ENCODE peak calls at places on chromosomes 11 and 22, in eight cellular contexts. K is fibroblast of lung; Q is cardiac muscle cell; G is IMR-90; P is CD8-positive, alpha-beta T cell; J is CD8-positive, alpha-beta memory T cell; N is right cardiac atrium; C is adrenal gland. I is an unnamed sample.

GRCh38 chr11:134288486-134288885 is 12.3 kb downstream of the GLB1L3 start:
- DNase-seq in N (no peak), G (no peak), P (no peak), K (no peak), J (no peak), C (no peak), Q (no peak), I (no peak)

GRCh38 chr11:112128483-112129121 is 35.3 kb downstream of the IL18 start:
- DNase-seq in K (peak; percentile 79), Q (no peak), N (peak; percentile 56), J (no peak), G (peak; percentile 85), P (no peak), C (peak; percentile 94), I (no peak)

GRCh38 chr11:95933594-95933993 is 9.7 kb upstream of the MTMR2 start:
- DNase-seq in J (no peak), N (peak; percentile 44), Q (no peak), P (no peak), K (no peak), G (no peak), C (no peak), I (no peak)

GRCh38 chr11:9660886-9661285 is 3.0 kb upstream of the SWAP70 start:
- DNase-seq in G (peak; percentile 80), K (peak; percentile 32), N (no peak), C (no peak), J (no peak), P (no peak), Q (no peak), I (no peak)

GRCh38 chr11:86497310-86497709 is 122.6 kb downstream of the CCDC81 start:
- DNase-seq in G (peak; percentile 67), P (no peak), J (no peak), K (no peak), C (no peak), N (no peak), Q (no peak), I (no peak)

GRCh38 chr22:26589367-26589844 is 526 bp downstream of the TPST2 start:
- DNase-seq in N (peak; percentile 76), G (peak; percentile 12), Q (peak; percentile 51), J (no peak), K (no peak), C (peak; percentile 59), P (no peak), I (peak; percentile 30)

GRCh38 chr11:134728186-134728585 is 316.1 kb upstream of the B3GAT1 start:
- DNase-seq in G (no peak), J (no peak), Q (no peak), C (no peak), P (no peak), N (no peak), K (no peak), I (no peak)

GRCh38 chr22:30637701-30638114 is 2.1 kb downstream of the SLC35E4 start:
- DNase-seq in N (no peak), Q (no peak), K (no peak), P (no peak), J (no peak), G (no peak), C (no peak), I (no peak)

GRCh38 chr11:113505541-113506375 is 30.6 kb upstream of the DRD2 start:
- DNase-seq in K (no peak), Q (no peak), J (no peak), G (peak; percentile 36), P (no peak), C (no peak), N (no peak), I (no peak)

GRCh38 chr11:86047275-86047991 is 21.5 kb downstream of the PICALM start:
- DNase-seq in N (no peak), G (peak; percentile 54), K (peak; percentile 73), Q (no peak), C (no peak), J (no peak), P (no peak), I (no peak)

GRCh38 chr11:61961570-61962212 is 5.7 kb downstream of the FTH1 start:
- DNase-seq in J (no peak), Q (no peak), P (no peak), C (peak; percentile 72), N (peak; percentile 90), G (no peak), K (peak; percentile 82), I (no peak)

GRCh38 chr11:22343411-22344032 is 5.3 kb downstream of the SLC17A6 start:
- DNase-seq in K (no peak), G (no peak), Q (peak; percentile 5), C (no peak), J (no peak), P (no peak), N (peak; percentile 29), I (no peak)

GRCh38 chr11:128022007-128022368 is 565.4 kb downstream of the ETS1 start:
- DNase-seq in N (no peak), C (no peak), J (no peak), P (no peak), Q (no peak), K (peak; percentile 53), G (peak; percentile 81), I (no peak)

GRCh38 chr11:40722179-40722795 is 737.2 kb downstream of the LRRC4C start:
- DNase-seq in K (peak; percentile 3), N (no peak), Q (peak; percentile 33), J (no peak), C (peak; percentile 23), P (no peak), G (peak; percentile 0), I (no peak)

GRCh38 chr22:21982338-21982965 is at the start of gene TOP3B:
- DNase-seq in J (peak; percentile 76), Q (peak; percentile 86), C (peak; percentile 84), N (peak; percentile 93), K (peak; percentile 78), G (peak; percentile 69), P (peak; percentile 73), I (peak; percentile 74)

GRCh38 chr11:83350187-83350586 is 64.0 kb upstream of the CCDC90B start:
- DNase-seq in P (no peak), K (no peak), J (no peak), C (no peak), G (no peak), Q (no peak), N (no peak), I (no peak)

GRCh38 chr22:47600281-47600680 is 837.8 kb downstream of the TBC1D22A start:
- DNase-seq in C (no peak), Q (no peak), K (no peak), N (no peak), P (no peak), G (no peak), J (no peak), I (no peak)

GRCh38 chr11:70313945-70314344 is 43.5 kb downstream of the PPFIA1 start:
- DNase-seq in P (no peak), K (no peak), Q (no peak), G (no peak), J (no peak), C (no peak), N (no peak), I (no peak)
- H3K27ac ChIP-seq in P (no peak overlapping the region), K (no peak overlapping the region), Q (no peak overlapping the region), G (no peak overlapping the region), J (no peak overlapping the region), C (no peak overlapping the region), N (no peak overlapping the region), I (no peak overlapping the region)

GRCh38 chr11:2831826-2832717 is 53.5 kb downstream of the CDKN1C start:
- DNase-seq in N (peak; percentile 63), K (no peak), C (no peak), G (no peak), J (no peak), P (no peak), Q (no peak), I (no peak)

GRCh38 chr11:2832718-2833020 is 52.9 kb downstream of the CDKN1C start:
- DNase-seq in J (no peak), G (no peak), Q (no peak), N (no peak), C (no peak), K (no peak), P (no peak), I (no peak)

GRCh38 chr11:2828585-2829330 is 56.8 kb downstream of the CDKN1C start:
- DNase-seq in P (no peak), Q (no peak), N (peak; percentile 28), C (no peak), K (no peak), J (no peak), G (no peak), I (no peak)

GRCh38 chr11:2830030-2830812 is 55.4 kb downstream of the CDKN1C start:
- DNase-seq in J (no peak), G (no peak), Q (no peak), P (no peak), K (no peak), N (peak; percentile 53), C (no peak), I (no peak)

GRCh38 chr11:2830886-2831285 is 54.7 kb downstream of the CDKN1C start:
- DNase-seq in J (no peak), G (no peak), C (no peak), Q (no peak), P (no peak), K (no peak), N (peak; percentile 26), I (peak; percentile 22)
- H3K9me3 ChIP-seq in J (no peaks in the 10 kb centered on the region), G (peaks cover 8% of the 10 kb centered on the region), C (no peaks in the 10 kb centered on the region), Q (no peaks in the 10 kb centered on the region), P (no peaks in the 10 kb centered on the region), K (no peaks in the 10 kb centered on the region), N (no peaks in the 10 kb centered on the region), I (peaks cover 7% of the 10 kb centered on the region)

GRCh38 chr11:12529041-12529440 is 145.2 kb upstream of the TEAD1 start:
- DNase-seq in P (no peak), N (no peak), Q (no peak), G (no peak), C (no peak), J (no peak), K (no peak), I (no peak)
- H3K27me3 ChIP-seq in P (no peaks in the 10 kb centered on the region), N (no peaks in the 10 kb centered on the region), Q (no peaks in the 10 kb centered on the region), G (no peaks in the 10 kb centered on the region), C (no peaks in the 10 kb centered on the region), J (no peaks in the 10 kb centered on the region), K (no peaks in the 10 kb centered on the region), I (no peaks in the 10 kb centered on the region)

GRCh38 chr11:118528511-118528910 is 1.2 kb downstream of the TTC36 start:
- DNase-seq in P (no peak), G (no peak), K (no peak), C (no peak), N (no peak), J (no peak), Q (no peak), I (no peak)
- H3K27ac ChIP-seq in P (no peak overlapping the region), G (no peak overlapping the region), K (no peak overlapping the region), C (no peak overlapping the region), N (no peak overlapping the region), J (no peak overlapping the region), Q (no peak overlapping the region), I (no peak overlapping the region)

GRCh38 chr11:50220651-50221050 is 188.0 kb downstream of the OR4C45 start:
- DNase-seq in Q (no peak), G (no peak), K (no peak), P (no peak), N (no peak), C (no peak), J (no peak), I (no peak)
- H3K9me3 ChIP-seq in Q (peaks cover 3% of the 10 kb centered on the region), G (no peaks in the 10 kb centered on the region), K (no peaks in the 10 kb centered on the region), P (no peaks in the 10 kb centered on the region), N (no peaks in the 10 kb centered on the region), C (no peaks in the 10 kb centered on the region), J (no peaks in the 10 kb centered on the region), I (peaks cover 4% of the 10 kb centered on the region)

GRCh38 chr11:69394902-69395690 is 86.4 kb upstream of the LINC01488 start:
- DNase-seq in G (no peak), P (no peak), N (no peak), Q (no peak), J (no peak), K (no peak), C (no peak), I (no peak)
- H3K27me3 ChIP-seq in G (peaks cover 7% of the 10 kb centered on the region), P (no peaks in the 10 kb centered on the region), N (no peaks in the 10 kb centered on the region), Q (no peaks in the 10 kb centered on the region), J (no peaks in the 10 kb centered on the region), K (no peaks in the 10 kb centered on the region), C (no peaks in the 10 kb centered on the region), I (no peaks in the 10 kb centered on the region)

I was measured in CD4-positive, alpha-beta memory T cell.